ENCODE peak calls at places on chromosomes 16 and 17, in nine cellular contexts. Y is neural progenitor cell; Q is GM23248; B is transverse colon; H is ascending aorta; D is WERI-Rb-1; U is effector memory CD4-positive, alpha-beta T cell; Z is left ventricle myocardium inferior; L is kidney epithelial cell. C is an unnamed sample.

GRCh38 chr17:81294512-81295030 is 536 bp downstream of the SLC38A10 start:
- DNase-seq in Y (peak), Q (peak), B (peak), H (no peak), D (no peak), U (no peak), Z (peak), L (no peak), C (no peak)

GRCh38 chr17:41492351-41492750 is 2.6 kb upstream of the KRT36 start:
- DNase-seq in Y (no peak), Q (no peak), B (no peak), H (no peak), D (no peak), U (no peak), Z (no peak), L (no peak), C (no peak)

GRCh38 chr16:65062736-65063583 is 58.9 kb downstream of the CDH11 start:
- DNase-seq in Y (no peak), Q (no peak), B (no peak), H (no peak), D (no peak), U (no peak), Z (no peak), L (no peak), C (no peak)

GRCh38 chr17:21376835-21377690 is 906 bp downstream of the KCNJ12 start:
- DNase-seq in Y (no peak), Q (peak), B (no peak), H (no peak), D (no peak), U (no peak), Z (no peak), L (no peak), C (no peak)

GRCh38 chr17:35449371-35449931 is 885 bp upstream of the SLFN13 start:
- DNase-seq in Y (peak), Q (peak), B (peak), H (no peak), D (no peak), U (no peak), Z (peak), L (no peak), C (no peak)

GRCh38 chr17:65163990-65164495 is 26.9 kb downstream of the RGS9 start:
- DNase-seq in Y (no peak), Q (peak), B (peak), H (no peak), D (peak), U (no peak), Z (no peak), L (no peak), C (peak)

GRCh38 chr17:3968886-3969524 is 4.8 kb upstream of the ATP2A3 start:
- DNase-seq in Y (no peak), Q (no peak), B (no peak), H (no peak), D (no peak), U (no peak), Z (no peak), L (no peak), C (no peak)

GRCh38 chr17:40646791-40647548 is 648 bp downstream of the SMARCE1 start:
- DNase-seq in Y (peak), Q (peak), B (no peak), H (no peak), D (peak), U (peak), Z (no peak), L (no peak), C (peak)

GRCh38 chr17:31820691-31821435 is 38.2 kb downstream of the COPRS start:
- DNase-seq in Y (no peak), Q (no peak), B (no peak), H (no peak), D (no peak), U (no peak), Z (no peak), L (no peak), C (no peak)

GRCh38 chr17:7988750-7989178 is 13.7 kb upstream of the GUCY2D start:
- DNase-seq in Y (peak), Q (peak), B (peak), H (no peak), D (peak), U (peak), Z (no peak), L (no peak), C (peak)

GRCh38 chr17:2053380-2054261 is 1.3 kb upstream of the HIC1 start:
- DNase-seq in Y (peak), Q (peak), B (peak), H (no peak), D (peak), U (peak), Z (peak), L (no peak), C (peak)

GRCh38 chr16:23608194-23608593 is 12.1 kb upstream of the NDUFAB1 start:
- DNase-seq in Y (no peak), Q (peak), B (no peak), H (no peak), D (no peak), U (no peak), Z (no peak), L (no peak), C (no peak)

GRCh38 chr16:5001571-5001970 is 32.2 kb downstream of the NAGPA start:
- DNase-seq in Y (no peak), Q (no peak), B (no peak), H (no peak), D (no peak), U (no peak), Z (no peak), L (no peak), C (no peak)

GRCh38 chr17:82787081-82787848 is 35.4 kb downstream of the TBCD start:
- DNase-seq in Y (no peak), Q (peak), B (peak), H (no peak), D (no peak), U (no peak), Z (no peak), L (no peak), C (no peak)

GRCh38 chr17:74736423-74737298 is at the start of gene RAB37:
- DNase-seq in Y (peak), Q (peak), B (peak), H (no peak), D (peak), U (no peak), Z (peak), L (no peak), C (no peak)

GRCh38 chr17:68646626-68647526 is 45.7 kb upstream of the FAM20A start:
- DNase-seq in Y (no peak), Q (peak), B (no peak), H (no peak), D (no peak), U (no peak), Z (no peak), L (no peak), C (no peak)

GRCh38 chr16:50841081-50841886 is 99.4 kb downstream of the CYLD start:
- DNase-seq in Y (peak), Q (peak), B (no peak), H (no peak), D (no peak), U (no peak), Z (no peak), L (no peak), C (no peak)

GRCh38 chr16:521381-522210 is 5.9 kb upstream of the CAPN15 start:
- DNase-seq in Y (no peak), Q (no peak), B (peak), H (no peak), D (no peak), U (no peak), Z (no peak), L (no peak), C (no peak)

GRCh38 chr16:89401205-89401604 is 89.2 kb downstream of the ANKRD11 start:
- DNase-seq in Y (no peak), Q (no peak), B (no peak), H (no peak), D (no peak), U (no peak), Z (no peak), L (no peak), C (no peak)

GRCh38 chr16:72928089-72928981 is 119.6 kb downstream of the ZFHX3 start:
- DNase-seq in Y (no peak), Q (no peak), B (no peak), H (no peak), D (no peak), U (no peak), Z (no peak), L (no peak), C (no peak)

GRCh38 chr17:31256936-31257335 is 40.1 kb downstream of the OMG start:
- DNase-seq in Y (no peak), Q (no peak), B (no peak), H (no peak), D (no peak), U (no peak), Z (no peak), L (no peak), C (no peak)

GRCh38 chr17:79042421-79043190 is 18.6 kb downstream of the C1QTNF1 start:
- DNase-seq in Y (peak), Q (peak), B (peak), H (no peak), D (peak), U (peak), Z (peak), L (no peak), C (peak)

GRCh38 chr17:76270770-76271668 is 5.9 kb downstream of the UBALD2 start:
- DNase-seq in Y (no peak), Q (no peak), B (no peak), H (no peak), D (no peak), U (no peak), Z (no peak), L (no peak), C (no peak)

GRCh38 chr16:68237243-68238028 is 1.5 kb upstream of the ESRP2 start:
- DNase-seq in Y (peak), Q (peak), B (peak), H (peak), D (no peak), U (peak), Z (peak), L (peak), C (no peak)

DNA sequence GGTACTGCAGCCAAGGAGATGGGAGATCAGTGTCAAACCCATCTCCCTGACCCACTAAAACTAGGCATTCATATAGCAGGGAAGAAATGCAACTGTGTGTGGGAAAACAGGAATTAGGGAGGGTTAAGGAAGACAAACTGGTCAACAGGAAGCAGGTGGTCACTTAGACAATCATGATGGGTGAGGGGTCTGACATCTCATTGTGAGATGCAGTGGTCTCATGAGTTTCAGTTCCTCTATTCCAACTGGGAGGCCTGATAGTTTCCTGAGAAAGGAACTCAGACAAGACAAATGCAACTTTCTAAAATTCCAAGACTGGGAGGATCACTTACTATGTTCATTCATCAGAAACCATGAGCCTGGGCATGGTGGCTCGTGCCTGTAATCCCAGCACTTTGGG is 361.4 kb upstream of the C16orf82 start:
- DNase-seq in Y (no peak), Q (no peak), B (no peak), H (no peak), D (no peak), U (no peak), Z (no peak), L (no peak), C (no peak)
- H3K4me3 ChIP-seq in Y (no peak), Q (no peak), B (no peak), H (no peak), D (no peak), U (no peak), Z (no peak), L (no peak), C (no peak)

DNA sequence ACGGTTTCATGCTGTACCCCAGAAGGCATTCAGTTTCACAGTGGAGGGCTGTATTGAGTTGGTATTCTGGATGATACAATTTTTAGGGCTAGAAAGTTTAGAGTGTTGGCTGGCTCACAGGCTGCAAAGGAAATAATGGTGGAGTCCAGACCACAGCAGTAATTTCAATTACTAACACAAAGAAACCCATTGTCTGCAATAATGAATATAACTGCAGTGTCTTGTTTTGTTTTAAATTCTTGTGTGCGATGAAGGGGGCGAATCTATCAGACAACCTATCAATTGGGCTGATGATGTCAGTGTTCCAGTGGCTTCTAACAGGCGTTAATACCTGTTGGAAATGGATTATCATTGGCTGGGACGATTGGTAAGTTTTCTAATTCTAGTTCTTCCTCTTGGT is 1.5 kb downstream of the SP2 start:
- DNase-seq in Y (no peak), Q (peak), B (no peak), H (no peak), D (no peak), U (no peak), Z (no peak), L (no peak), C (no peak)
- H3K4me3 ChIP-seq in Y (peak), Q (peak), B (no peak), H (peak), D (no peak), U (no peak), Z (peak), L (no peak), C (peak)

DNA sequence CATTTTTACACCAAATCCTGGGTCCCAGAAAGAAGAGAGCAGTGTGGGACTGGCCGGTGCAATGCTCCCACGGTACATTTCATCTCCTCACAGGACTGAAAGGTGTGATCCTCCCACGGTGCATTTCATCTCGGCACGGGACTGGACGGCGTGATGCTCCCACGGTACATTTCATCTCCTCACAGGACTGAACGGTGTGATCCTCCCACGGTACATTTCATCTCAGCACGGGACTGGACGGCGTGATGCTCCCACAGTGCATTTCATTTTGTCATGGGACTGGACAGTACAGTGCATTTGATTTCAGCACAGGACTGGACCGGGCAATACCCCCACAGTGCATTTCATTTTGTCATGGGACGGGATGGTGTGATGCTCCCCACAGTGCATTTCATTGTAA is 9.8 kb upstream of the CARD14 start:
- DNase-seq in Y (no peak), Q (no peak), B (no peak), H (no peak), D (no peak), U (no peak), Z (no peak), L (no peak), C (no peak)
- H3K4me3 ChIP-seq in Y (no peak), Q (no peak), B (no peak), H (no peak), D (no peak), U (no peak), Z (no peak), L (no peak), C (no peak)

GRCh38 chr16:84550096-84550495 is 45.6 kb upstream of the MEAK7 start:
- DNase-seq in Y (no peak), Q (peak), B (no peak), H (no peak), D (no peak), U (no peak), Z (no peak), L (no peak), C (no peak)
- H3K4me3 ChIP-seq in Y (no peak), Q (no peak), B (no peak), H (no peak), D (no peak), U (no peak), Z (no peak), L (no peak), C (no peak)

DNA sequence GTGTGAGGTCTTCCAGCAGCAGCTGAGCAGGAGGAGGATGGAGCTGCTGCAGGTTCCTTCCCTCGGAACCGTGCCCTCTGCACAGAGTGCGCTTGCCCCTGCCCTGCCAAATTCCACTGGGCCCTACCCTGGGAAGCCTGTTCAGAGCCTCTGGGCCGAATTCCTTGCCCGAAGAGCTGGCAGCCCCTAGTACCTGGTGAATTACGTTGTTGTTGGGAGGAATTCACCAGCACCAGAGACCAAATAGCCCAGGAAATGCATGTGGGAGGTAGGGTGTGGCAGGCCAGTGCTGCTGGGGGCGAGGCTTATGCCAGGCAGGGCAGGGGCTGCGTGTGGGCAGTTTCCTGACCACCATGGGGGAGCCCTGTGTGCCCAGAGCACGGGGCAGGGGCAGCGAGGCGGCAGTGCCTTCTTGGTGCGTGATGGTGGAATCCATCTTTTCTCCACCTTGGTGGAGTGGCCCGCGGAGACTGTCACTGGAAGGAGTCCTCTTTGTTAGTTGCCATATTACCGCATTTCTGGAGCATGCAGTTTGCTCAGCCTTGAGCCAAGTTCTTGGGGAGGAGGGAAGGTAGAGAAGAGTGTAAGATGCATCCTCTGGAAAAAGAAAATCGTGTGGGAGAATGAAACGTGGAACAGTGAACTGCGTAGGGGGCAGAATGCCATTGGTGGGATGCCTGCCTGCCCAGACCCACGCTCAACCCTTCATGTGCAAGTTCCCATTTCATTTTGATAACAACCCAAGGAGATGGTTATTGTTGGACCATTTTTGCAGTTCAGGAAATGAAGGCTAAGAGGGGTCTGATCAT is 2.3 kb downstream of the MRC2 start:
- DNase-seq in Y (no peak), Q (peak), B (no peak), H (no peak), D (no peak), U (no peak), Z (no peak), L (no peak), C (no peak)
- H3K4me3 ChIP-seq in Y (peak), Q (peak), B (no peak), H (peak), D (no peak), U (no peak), Z (peak), L (peak), C (no peak)